ENCODE peak calls at places on chromosomes 1 and 21, in six cellular contexts. One of them, this sample, is unnamed.

GRCh38 chr1:32967863-32968571 is 3.4 kb upstream of the RNF19B start:
- DNase-seq in left ventricle myocardium inferior: no peak
- DNase-seq in neural progenitor cell: no peak
- DNase-seq in spleen: no peak
- DNase-seq in thoracic aorta: no peak
- DNase-seq in OCI-LY7: no peak
- DNase-seq in this sample: no peak

GRCh38 chr1:14756617-14757259 is 158.3 kb downstream of the KAZN start:
- DNase-seq in thoracic aorta: no peak
- DNase-seq in neural progenitor cell: no peak
- DNase-seq in left ventricle myocardium inferior: no peak
- DNase-seq in OCI-LY7: peak; percentile 34
- DNase-seq in spleen: no peak
- DNase-seq in this sample: no peak

GRCh38 chr1:150256193-150256548 is 1.4 kb upstream of the CA14 start:
- DNase-seq in thoracic aorta: no peak
- DNase-seq in left ventricle myocardium inferior: no peak
- DNase-seq in spleen: no peak
- DNase-seq in OCI-LY7: no peak
- DNase-seq in neural progenitor cell: no peak
- DNase-seq in this sample: no peak

GRCh38 chr1:197144570-197145325 is 1.7 kb downstream of the ASPM start:
- DNase-seq in left ventricle myocardium inferior: no peak
- DNase-seq in neural progenitor cell: no peak
- DNase-seq in OCI-LY7: peak; percentile 18
- DNase-seq in spleen: no peak
- DNase-seq in thoracic aorta: no peak
- DNase-seq in this sample: no peak

GRCh38 chr1:94045465-94046056 is 75.4 kb downstream of the ABCA4 start:
- DNase-seq in neural progenitor cell: peak; percentile 91
- DNase-seq in left ventricle myocardium inferior: peak; percentile 91
- DNase-seq in thoracic aorta: peak; percentile 53
- DNase-seq in OCI-LY7: no peak
- DNase-seq in spleen: peak; percentile 78
- DNase-seq in this sample: peak; percentile 62

GRCh38 chr1:25744140-25744581 is 55.8 kb upstream of the SELENON start:
- DNase-seq in neural progenitor cell: peak; percentile 63
- DNase-seq in left ventricle myocardium inferior: peak; percentile 73
- DNase-seq in thoracic aorta: peak; percentile 35
- DNase-seq in spleen: no peak
- DNase-seq in OCI-LY7: no peak
- DNase-seq in this sample: peak; percentile 42

GRCh38 chr1:84862810-84863251 is 30.2 kb downstream of the LPAR3 start:
- DNase-seq in spleen: no peak
- DNase-seq in neural progenitor cell: no peak
- DNase-seq in OCI-LY7: no peak
- DNase-seq in thoracic aorta: no peak
- DNase-seq in left ventricle myocardium inferior: no peak
- DNase-seq in this sample: no peak

GRCh38 chr1:202844935-202845334 is 34.2 kb downstream of the PCAT6 start:
- DNase-seq in OCI-LY7: no peak
- DNase-seq in thoracic aorta: no peak
- DNase-seq in spleen: no peak
- DNase-seq in left ventricle myocardium inferior: no peak
- DNase-seq in neural progenitor cell: peak; percentile 34
- DNase-seq in this sample: no peak

GRCh38 chr21:43290529-43291346 is 121.9 kb downstream of the CRYAA start:
- DNase-seq in spleen: peak; percentile 74
- DNase-seq in neural progenitor cell: peak; percentile 52
- DNase-seq in left ventricle myocardium inferior: peak; percentile 6
- DNase-seq in OCI-LY7: peak; percentile 94
- DNase-seq in thoracic aorta: no peak
- DNase-seq in this sample: no peak

GRCh38 chr21:43289966-43290365 is 121.2 kb downstream of the CRYAA start:
- DNase-seq in left ventricle myocardium inferior: peak; percentile 5
- DNase-seq in neural progenitor cell: no peak
- DNase-seq in spleen: peak; percentile 50
- DNase-seq in OCI-LY7: no peak
- DNase-seq in thoracic aorta: no peak
- DNase-seq in this sample: no peak

GRCh38 chr21:43292866-43293142 is 124.0 kb downstream of the CRYAA start:
- DNase-seq in left ventricle myocardium inferior: no peak
- DNase-seq in neural progenitor cell: no peak
- DNase-seq in thoracic aorta: no peak
- DNase-seq in spleen: no peak
- DNase-seq in OCI-LY7: no peak
- DNase-seq in this sample: no peak

GRCh38 chr21:43292041-43292865 is 123.4 kb downstream of the CRYAA start:
- DNase-seq in neural progenitor cell: no peak
- DNase-seq in OCI-LY7: no peak
- DNase-seq in left ventricle myocardium inferior: peak; percentile 13
- DNase-seq in spleen: peak; percentile 62
- DNase-seq in thoracic aorta: no peak
- DNase-seq in this sample: peak; percentile 45

DNA sequence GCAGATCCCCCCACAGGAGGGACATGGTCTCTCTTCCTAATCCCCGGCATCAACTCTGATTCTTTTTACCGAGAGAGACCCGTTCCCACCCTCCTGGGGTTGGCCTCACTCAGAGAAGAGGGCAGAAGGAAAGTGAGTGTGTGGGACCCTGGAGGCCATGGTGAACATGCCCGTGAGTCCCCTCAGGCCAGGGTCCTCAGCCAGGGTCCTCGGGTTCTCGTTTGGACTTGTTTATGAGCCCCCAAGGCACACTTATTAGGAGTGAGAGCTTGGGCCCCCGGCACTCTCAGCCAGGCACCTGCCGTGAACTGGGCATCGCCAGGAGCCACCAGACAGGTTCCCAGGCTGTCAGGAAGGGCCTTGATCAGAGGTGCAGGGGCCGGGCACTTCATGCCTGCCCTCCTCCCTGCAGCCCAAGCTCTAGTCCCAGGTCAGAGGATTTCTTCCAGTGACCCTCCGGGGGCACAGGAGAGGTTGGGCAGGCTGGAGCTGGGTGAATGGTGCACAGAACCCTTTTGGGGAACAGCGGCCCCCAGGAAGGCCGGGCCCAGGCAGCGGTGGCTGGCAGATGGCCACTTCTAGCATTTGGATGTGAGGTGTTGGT is 122.6 kb downstream of the CRYAA start:
- DNase-seq in left ventricle myocardium inferior: peak; percentile 3
- DNase-seq in spleen: peak; percentile 59
- DNase-seq in thoracic aorta: no peak
- DNase-seq in OCI-LY7: no peak
- DNase-seq in neural progenitor cell: no peak
- DNase-seq in this sample: no peak
- H3K4me1 ChIP-seq in left ventricle myocardium inferior: no peaks in the 10 kb centered on the region
- H3K4me1 ChIP-seq in spleen: peaks cover 13% of the 10 kb centered on the region
- H3K4me1 ChIP-seq in thoracic aorta: no peaks in the 10 kb centered on the region
- H3K4me1 ChIP-seq in OCI-LY7: peaks cover 51% of the 10 kb centered on the region
- H3K4me1 ChIP-seq in neural progenitor cell: no peaks in the 10 kb centered on the region
- H3K4me1 ChIP-seq in this sample: peaks cover 7% of the 10 kb centered on the region

DNA sequence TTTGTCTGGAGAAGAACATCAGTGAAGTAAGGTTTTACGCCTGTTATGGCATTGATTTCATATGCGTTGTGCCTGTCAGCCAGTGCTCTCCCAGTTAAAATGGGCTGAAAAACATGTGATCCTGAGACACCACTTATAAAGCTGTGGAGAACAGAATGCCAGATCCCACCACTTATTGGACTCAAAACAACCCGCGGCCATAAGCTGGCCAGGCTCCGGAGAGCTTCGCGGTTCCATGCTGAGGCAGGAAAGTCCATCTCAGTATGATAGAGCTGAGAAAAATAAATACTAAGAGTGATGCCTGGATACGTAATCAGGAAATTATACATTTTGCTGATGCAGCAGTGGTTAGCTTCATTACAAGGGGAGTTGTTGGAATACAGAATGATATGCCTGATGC is 5.1 kb downstream of the APOBEC4 start:
- DNase-seq in left ventricle myocardium inferior: no peak
- DNase-seq in neural progenitor cell: no peak
- DNase-seq in OCI-LY7: no peak
- DNase-seq in thoracic aorta: no peak
- DNase-seq in spleen: no peak
- DNase-seq in this sample: no peak
- H3K4me1 ChIP-seq in left ventricle myocardium inferior: peaks cover 70% of the 10 kb centered on the region
- H3K4me1 ChIP-seq in neural progenitor cell: no peaks in the 10 kb centered on the region
- H3K4me1 ChIP-seq in OCI-LY7: no peaks in the 10 kb centered on the region
- H3K4me1 ChIP-seq in thoracic aorta: no peaks in the 10 kb centered on the region
- H3K4me1 ChIP-seq in spleen: peaks cover 19% of the 10 kb centered on the region
- H3K4me1 ChIP-seq in this sample: no peaks in the 10 kb centered on the region

GRCh38 chr21:26167593-26167992 is 3.0 kb downstream of the APP start:
- DNase-seq in left ventricle myocardium inferior: no peak
- DNase-seq in neural progenitor cell: peak; percentile 16
- DNase-seq in OCI-LY7: no peak
- DNase-seq in thoracic aorta: no peak
- DNase-seq in spleen: no peak
- DNase-seq in this sample: no peak

GRCh38 chr21:26162081-26162480 is 8.5 kb downstream of the APP start:
- DNase-seq in left ventricle myocardium inferior: no peak
- DNase-seq in spleen: no peak
- DNase-seq in neural progenitor cell: no peak
- DNase-seq in OCI-LY7: no peak
- DNase-seq in thoracic aorta: no peak
- DNase-seq in this sample: no peak

GRCh38 chr21:26159869-26160268 is 10.7 kb downstream of the APP start:
- DNase-seq in spleen: no peak
- DNase-seq in neural progenitor cell: no peak
- DNase-seq in thoracic aorta: no peak
- DNase-seq in OCI-LY7: no peak
- DNase-seq in left ventricle myocardium inferior: no peak
- DNase-seq in this sample: no peak

GRCh38 chr21:26165331-26165730 is 5.2 kb downstream of the APP start:
- DNase-seq in neural progenitor cell: no peak
- DNase-seq in spleen: no peak
- DNase-seq in thoracic aorta: no peak
- DNase-seq in OCI-LY7: no peak
- DNase-seq in left ventricle myocardium inferior: no peak
- DNase-seq in this sample: no peak

DNA sequence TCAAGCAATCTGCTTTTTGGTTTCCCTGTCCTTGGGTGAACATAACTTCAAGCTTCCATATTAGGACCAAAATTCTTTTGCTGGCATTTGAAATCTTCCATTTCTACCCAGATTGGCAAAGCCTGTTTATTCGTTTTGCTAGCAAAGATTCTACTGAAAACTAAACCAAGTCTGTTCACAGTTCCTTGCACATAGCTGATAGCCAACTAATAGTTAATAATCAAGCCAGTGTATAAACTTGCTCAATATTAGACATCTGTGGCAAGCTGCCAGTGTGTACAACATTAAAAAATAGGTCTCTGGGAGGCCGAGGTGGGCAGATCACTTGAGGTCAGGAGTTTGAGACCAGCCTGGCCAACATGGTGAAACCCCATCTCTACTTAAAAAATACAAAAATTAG is 6.3 kb downstream of the APP start:
- DNase-seq in OCI-LY7: no peak
- DNase-seq in thoracic aorta: no peak
- DNase-seq in neural progenitor cell: no peak
- DNase-seq in left ventricle myocardium inferior: no peak
- DNase-seq in spleen: no peak
- DNase-seq in this sample: peak; percentile 24
- H3K4me1 ChIP-seq in OCI-LY7: no peaks in the 10 kb centered on the region
- H3K4me1 ChIP-seq in thoracic aorta: peaks cover 27% of the 10 kb centered on the region
- H3K4me1 ChIP-seq in neural progenitor cell: peaks cover 33% of the 10 kb centered on the region
- H3K4me1 ChIP-seq in left ventricle myocardium inferior: peaks cover 70% of the 10 kb centered on the region
- H3K4me1 ChIP-seq in spleen: peaks cover 53% of the 10 kb centered on the region
- H3K4me1 ChIP-seq in this sample: peaks cover 62% of the 10 kb centered on the region

GRCh38 chr1:46675549-46676314 is 4.1 kb downstream of the TEX38 start:
- DNase-seq in left ventricle myocardium inferior: no peak
- DNase-seq in neural progenitor cell: no peak
- DNase-seq in thoracic aorta: no peak
- DNase-seq in OCI-LY7: no peak
- DNase-seq in spleen: no peak
- DNase-seq in this sample: no peak
- H3K4me1 ChIP-seq in left ventricle myocardium inferior: no peaks in the 10 kb centered on the region
- H3K4me1 ChIP-seq in neural progenitor cell: peaks cover 20% of the 10 kb centered on the region
- H3K4me1 ChIP-seq in thoracic aorta: no peaks in the 10 kb centered on the region
- H3K4me1 ChIP-seq in OCI-LY7: no peaks in the 10 kb centered on the region
- H3K4me1 ChIP-seq in spleen: no peaks in the 10 kb centered on the region
- H3K4me1 ChIP-seq in this sample: no peaks in the 10 kb centered on the region

GRCh38 chr1:54267815-54268551 is 68.0 kb downstream of the MRPL37 start:
- DNase-seq in spleen: no peak
- DNase-seq in thoracic aorta: no peak
- DNase-seq in left ventricle myocardium inferior: no peak
- DNase-seq in neural progenitor cell: no peak
- DNase-seq in OCI-LY7: no peak
- DNase-seq in this sample: no peak
- H3K4me1 ChIP-seq in spleen: peaks cover 42% of the 10 kb centered on the region
- H3K4me1 ChIP-seq in thoracic aorta: peaks cover 37% of the 10 kb centered on the region
- H3K4me1 ChIP-seq in left ventricle myocardium inferior: peaks cover 61% of the 10 kb centered on the region
- H3K4me1 ChIP-seq in neural progenitor cell: peaks cover 13% of the 10 kb centered on the region
- H3K4me1 ChIP-seq in OCI-LY7: peaks cover 5% of the 10 kb centered on the region
- H3K4me1 ChIP-seq in this sample: no peaks in the 10 kb centered on the region

DNA sequence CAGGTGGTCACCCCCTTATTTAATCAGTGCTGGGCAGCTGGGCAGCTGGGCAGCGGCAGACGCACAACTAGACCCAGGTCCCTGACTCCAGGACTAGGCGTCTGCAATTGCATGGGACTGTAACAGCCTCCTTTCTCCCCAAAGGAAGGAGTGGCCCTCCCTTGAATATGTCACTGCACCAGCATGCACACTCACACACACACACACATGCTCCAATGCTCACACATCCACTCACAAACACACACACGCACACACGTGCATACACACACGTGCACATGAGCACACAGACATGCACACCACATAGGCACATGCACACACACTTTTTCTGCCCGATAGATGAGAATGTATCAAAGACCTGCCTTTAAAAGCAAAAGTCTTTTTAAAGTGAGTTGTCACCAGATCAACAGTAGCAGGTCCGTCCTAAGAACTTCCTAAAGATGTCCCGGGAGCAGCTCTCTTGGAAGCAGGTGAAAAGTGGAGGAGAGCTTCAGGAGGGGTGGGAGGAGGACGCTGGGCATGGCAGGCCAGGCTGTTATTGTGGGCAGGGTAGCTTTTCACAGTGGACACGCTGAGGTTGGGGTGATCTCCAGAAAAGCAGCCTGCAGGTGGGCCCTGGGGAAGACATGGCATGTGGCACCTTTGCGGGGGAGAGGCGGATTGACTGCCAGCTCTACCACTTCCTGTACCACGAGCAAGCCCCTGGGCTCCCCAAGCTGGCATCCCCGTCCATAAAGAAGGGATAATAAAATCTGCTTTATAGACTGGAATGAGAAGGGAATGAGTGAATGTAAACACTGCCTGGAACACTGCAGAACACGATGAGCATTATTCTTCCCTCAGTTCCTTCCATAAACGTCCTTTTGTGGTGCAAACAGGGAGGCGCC is 1.7 kb downstream of the PDE9A start:
- DNase-seq in thoracic aorta: no peak
- DNase-seq in neural progenitor cell: no peak
- DNase-seq in spleen: no peak
- DNase-seq in OCI-LY7: peak; percentile 30
- DNase-seq in left ventricle myocardium inferior: no peak
- DNase-seq in this sample: no peak
- H3K4me1 ChIP-seq in thoracic aorta: peaks cover 16% of the 10 kb centered on the region
- H3K4me1 ChIP-seq in neural progenitor cell: peaks cover 24% of the 10 kb centered on the region
- H3K4me1 ChIP-seq in spleen: peaks cover 77% of the 10 kb centered on the region
- H3K4me1 ChIP-seq in OCI-LY7: peaks cover 67% of the 10 kb centered on the region
- H3K4me1 ChIP-seq in left ventricle myocardium inferior: peaks cover 38% of the 10 kb centered on the region
- H3K4me1 ChIP-seq in this sample: peaks cover 3% of the 10 kb centered on the region

GRCh38 chr1:155005076-155005971 is 2.7 kb downstream of the ZBTB7B start:
- DNase-seq in thoracic aorta: peak; percentile 33
- DNase-seq in OCI-LY7: peak; percentile 57
- DNase-seq in left ventricle myocardium inferior: peak; percentile 81
- DNase-seq in neural progenitor cell: no peak
- DNase-seq in spleen: peak; percentile 88
- DNase-seq in this sample: peak; percentile 91
- H3K4me1 ChIP-seq in thoracic aorta: peaks cover 51% of the 10 kb centered on the region
- H3K4me1 ChIP-seq in OCI-LY7: peaks cover 64% of the 10 kb centered on the region
- H3K4me1 ChIP-seq in left ventricle myocardium inferior: peaks cover 87% of the 10 kb centered on the region
- H3K4me1 ChIP-seq in neural progenitor cell: peaks cover 25% of the 10 kb centered on the region
- H3K4me1 ChIP-seq in spleen: peaks cover 85% of the 10 kb centered on the region
- H3K4me1 ChIP-seq in this sample: peaks cover 43% of the 10 kb centered on the region